ENCODE peak calls at places on chromosomes 16 and 17, in six cellular contexts. One of them, this sample, is unnamed.

GRCh38 chr17:28747046-28747691 is 3.4 kb downstream of the TRAF4 start:
- DNase-seq in stomach: peak
- DNase-seq in lung: peak
- DNase-seq in progenitor cell of endocrine pancreas: no peak
- DNase-seq in IMR-90: no peak
- DNase-seq in mesothelial cell of epicardium: no peak
- DNase-seq in this sample: no peak

GRCh38 chr16:30521873-30522641 is 4.3 kb downstream of the ZNF768 start:
- DNase-seq in stomach: no peak
- DNase-seq in lung: no peak
- DNase-seq in progenitor cell of endocrine pancreas: no peak
- DNase-seq in IMR-90: no peak
- DNase-seq in mesothelial cell of epicardium: no peak
- DNase-seq in this sample: no peak

GRCh38 chr17:7884581-7885356 is 3.8 kb upstream of the CHD3 start:
- DNase-seq in stomach: peak
- DNase-seq in lung: no peak
- DNase-seq in progenitor cell of endocrine pancreas: no peak
- DNase-seq in IMR-90: no peak
- DNase-seq in mesothelial cell of epicardium: no peak
- DNase-seq in this sample: no peak

GRCh38 chr17:31318298-31319190 is 2.9 kb downstream of the EVI2A start:
- DNase-seq in stomach: peak
- DNase-seq in lung: peak
- DNase-seq in progenitor cell of endocrine pancreas: no peak
- DNase-seq in IMR-90: peak
- DNase-seq in mesothelial cell of epicardium: no peak
- DNase-seq in this sample: peak

GRCh38 chr16:20241321-20241720 is 86.0 kb downstream of the GP2 start:
- DNase-seq in stomach: no peak
- DNase-seq in lung: no peak
- DNase-seq in progenitor cell of endocrine pancreas: no peak
- DNase-seq in IMR-90: no peak
- DNase-seq in mesothelial cell of epicardium: no peak
- DNase-seq in this sample: no peak

GRCh38 chr17:81033535-81034167 is 1.3 kb upstream of the BAIAP2 start:
- DNase-seq in stomach: no peak
- DNase-seq in lung: no peak
- DNase-seq in progenitor cell of endocrine pancreas: no peak
- DNase-seq in IMR-90: no peak
- DNase-seq in mesothelial cell of epicardium: no peak
- DNase-seq in this sample: no peak

GRCh38 chr17:44672479-44673093 is 16.3 kb downstream of the MEIOC start:
- DNase-seq in stomach: no peak
- DNase-seq in lung: no peak
- DNase-seq in progenitor cell of endocrine pancreas: no peak
- DNase-seq in IMR-90: peak
- DNase-seq in mesothelial cell of epicardium: no peak
- DNase-seq in this sample: no peak

GRCh38 chr16:22685162-22685830 is 128.7 kb upstream of the HS3ST2 start:
- DNase-seq in stomach: no peak
- DNase-seq in lung: peak
- DNase-seq in progenitor cell of endocrine pancreas: no peak
- DNase-seq in IMR-90: no peak
- DNase-seq in mesothelial cell of epicardium: no peak
- DNase-seq in this sample: no peak

GRCh38 chr16:59259074-59259963 is 525.2 kb upstream of the GOT2 start:
- DNase-seq in stomach: no peak
- DNase-seq in lung: no peak
- DNase-seq in progenitor cell of endocrine pancreas: no peak
- DNase-seq in IMR-90: no peak
- DNase-seq in mesothelial cell of epicardium: no peak
- DNase-seq in this sample: no peak

GRCh38 chr17:37502009-37502936 is 12.6 kb downstream of the DUSP14 start:
- DNase-seq in stomach: no peak
- DNase-seq in lung: no peak
- DNase-seq in progenitor cell of endocrine pancreas: no peak
- DNase-seq in IMR-90: no peak
- DNase-seq in mesothelial cell of epicardium: no peak
- DNase-seq in this sample: no peak

GRCh38 chr17:43211480-43212402 is at the start of gene TMEM106A:
- DNase-seq in stomach: peak
- DNase-seq in lung: peak
- DNase-seq in progenitor cell of endocrine pancreas: peak
- DNase-seq in IMR-90: peak
- DNase-seq in mesothelial cell of epicardium: peak
- DNase-seq in this sample: peak

GRCh38 chr16:17377360-17378324 is 93.1 kb downstream of the XYLT1 start:
- DNase-seq in stomach: no peak
- DNase-seq in lung: no peak
- DNase-seq in progenitor cell of endocrine pancreas: no peak
- DNase-seq in IMR-90: no peak
- DNase-seq in mesothelial cell of epicardium: no peak
- DNase-seq in this sample: no peak

GRCh38 chr17:82204831-82205719 is 7.6 kb downstream of the CCDC57 start:
- DNase-seq in stomach: no peak
- DNase-seq in lung: no peak
- DNase-seq in progenitor cell of endocrine pancreas: no peak
- DNase-seq in IMR-90: peak
- DNase-seq in mesothelial cell of epicardium: no peak
- DNase-seq in this sample: no peak

GRCh38 chr17:42311240-42312034 is 23.1 kb downstream of the STAT5A start:
- DNase-seq in stomach: peak
- DNase-seq in lung: peak
- DNase-seq in progenitor cell of endocrine pancreas: no peak
- DNase-seq in IMR-90: peak
- DNase-seq in mesothelial cell of epicardium: peak
- DNase-seq in this sample: peak

GRCh38 chr17:73785466-73785865 is 141.2 kb upstream of the SDK2 start:
- DNase-seq in stomach: no peak
- DNase-seq in lung: no peak
- DNase-seq in progenitor cell of endocrine pancreas: no peak
- DNase-seq in IMR-90: no peak
- DNase-seq in mesothelial cell of epicardium: no peak
- DNase-seq in this sample: no peak

GRCh38 chr16:87895641-87896141 is 26.4 kb upstream of the SLC7A5 start:
- DNase-seq in stomach: peak
- DNase-seq in lung: no peak
- DNase-seq in progenitor cell of endocrine pancreas: no peak
- DNase-seq in IMR-90: peak
- DNase-seq in mesothelial cell of epicardium: no peak
- DNase-seq in this sample: no peak

GRCh38 chr16:23948949-23949392 is 113.2 kb downstream of the PRKCB start:
- DNase-seq in stomach: peak
- DNase-seq in lung: no peak
- DNase-seq in progenitor cell of endocrine pancreas: no peak
- DNase-seq in IMR-90: no peak
- DNase-seq in mesothelial cell of epicardium: no peak
- DNase-seq in this sample: no peak

GRCh38 chr17:77427471-77427991 is 286.8 kb downstream of the SEC14L1 start:
- DNase-seq in stomach: no peak
- DNase-seq in lung: no peak
- DNase-seq in progenitor cell of endocrine pancreas: no peak
- DNase-seq in IMR-90: peak
- DNase-seq in mesothelial cell of epicardium: no peak
- DNase-seq in this sample: no peak

GRCh38 chr16:30149250-30149885 is 26.3 kb upstream of the MAPK3 start:
- DNase-seq in stomach: no peak
- DNase-seq in lung: no peak
- DNase-seq in progenitor cell of endocrine pancreas: no peak
- DNase-seq in IMR-90: no peak
- DNase-seq in mesothelial cell of epicardium: no peak
- DNase-seq in this sample: no peak

GRCh38 chr17:36188891-36189306 is 7.7 kb downstream of the CCL3L1 start:
- DNase-seq in stomach: no peak
- DNase-seq in lung: no peak
- DNase-seq in progenitor cell of endocrine pancreas: no peak
- DNase-seq in IMR-90: no peak
- DNase-seq in mesothelial cell of epicardium: no peak
- DNase-seq in this sample: no peak

GRCh38 chr16:52547834-52548215 is 882 bp upstream of the TOX3 start:
- DNase-seq in stomach: no peak
- DNase-seq in lung: no peak
- DNase-seq in progenitor cell of endocrine pancreas: no peak
- DNase-seq in IMR-90: no peak
- DNase-seq in mesothelial cell of epicardium: no peak
- DNase-seq in this sample: no peak

GRCh38 chr17:45291170-45291805 is 25.5 kb downstream of the MAP3K14 start:
- DNase-seq in stomach: no peak
- DNase-seq in lung: no peak
- DNase-seq in progenitor cell of endocrine pancreas: no peak
- DNase-seq in IMR-90: no peak
- DNase-seq in mesothelial cell of epicardium: no peak
- DNase-seq in this sample: no peak

GRCh38 chr17:15973834-15974233 is 25.7 kb downstream of the ZSWIM7 start:
- DNase-seq in stomach: no peak
- DNase-seq in lung: no peak
- DNase-seq in progenitor cell of endocrine pancreas: no peak
- DNase-seq in IMR-90: no peak
- DNase-seq in mesothelial cell of epicardium: no peak
- DNase-seq in this sample: no peak

GRCh38 chr16:87834668-87835473 is 34.4 kb downstream of the SLC7A5 start:
- DNase-seq in stomach: no peak
- DNase-seq in lung: no peak
- DNase-seq in progenitor cell of endocrine pancreas: no peak
- DNase-seq in IMR-90: peak
- DNase-seq in mesothelial cell of epicardium: peak
- DNase-seq in this sample: no peak

GRCh38 chr17:59899099-59899498 is 6.2 kb downstream of the RPS6KB1 start:
- DNase-seq in stomach: no peak
- DNase-seq in lung: no peak
- DNase-seq in progenitor cell of endocrine pancreas: no peak
- DNase-seq in IMR-90: no peak
- DNase-seq in mesothelial cell of epicardium: no peak
- DNase-seq in this sample: no peak
- TF ChIP-seq CTCF in stomach: peak
- TF ChIP-seq CTCF in lung: no peak
- TF ChIP-seq CTCF in progenitor cell of endocrine pancreas: no peak
- TF ChIP-seq CTCF in IMR-90: no peak
- TF ChIP-seq CTCF in mesothelial cell of epicardium: no peak
- TF ChIP-seq CTCF in this sample: peak

DNA sequence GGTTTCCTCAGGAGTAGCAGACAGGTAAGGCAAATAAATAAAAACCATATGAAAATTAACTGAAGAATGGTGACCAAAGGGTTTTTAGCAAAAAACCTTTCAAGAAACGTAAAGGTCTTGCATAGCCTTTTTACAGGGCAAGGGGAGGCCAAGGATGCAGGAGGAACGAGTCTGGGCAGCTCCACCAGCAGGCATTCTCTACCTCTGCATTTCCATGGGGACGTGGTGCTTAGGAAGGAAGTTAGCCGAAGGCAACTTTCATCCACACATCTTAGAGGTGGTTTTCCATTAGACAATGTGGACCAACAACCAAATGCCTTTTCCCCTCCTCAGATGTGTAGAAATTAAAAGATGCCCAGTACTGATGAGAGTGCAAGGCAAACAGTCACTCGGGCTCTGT is 20.7 kb downstream of the TOM1L2 start:
- DNase-seq in stomach: no peak
- DNase-seq in lung: no peak
- DNase-seq in progenitor cell of endocrine pancreas: no peak
- DNase-seq in IMR-90: no peak
- DNase-seq in mesothelial cell of epicardium: no peak
- DNase-seq in this sample: no peak
- TF ChIP-seq CTCF in stomach: no peak
- TF ChIP-seq CTCF in lung: no peak
- TF ChIP-seq CTCF in progenitor cell of endocrine pancreas: no peak
- TF ChIP-seq CTCF in IMR-90: no peak
- TF ChIP-seq CTCF in mesothelial cell of epicardium: no peak
- TF ChIP-seq CTCF in this sample: no peak

GRCh38 chr16:90019543-90020259 is 445 bp upstream of the DBNDD1 start:
- DNase-seq in stomach: peak
- DNase-seq in lung: no peak
- DNase-seq in progenitor cell of endocrine pancreas: peak
- DNase-seq in IMR-90: peak
- DNase-seq in mesothelial cell of epicardium: peak
- DNase-seq in this sample: no peak
- TF ChIP-seq CTCF in stomach: no peak
- TF ChIP-seq CTCF in lung: no peak
- TF ChIP-seq CTCF in progenitor cell of endocrine pancreas: peak
- TF ChIP-seq CTCF in IMR-90: peak
- TF ChIP-seq CTCF in mesothelial cell of epicardium: peak
- TF ChIP-seq CTCF in this sample: no peak

DNA sequence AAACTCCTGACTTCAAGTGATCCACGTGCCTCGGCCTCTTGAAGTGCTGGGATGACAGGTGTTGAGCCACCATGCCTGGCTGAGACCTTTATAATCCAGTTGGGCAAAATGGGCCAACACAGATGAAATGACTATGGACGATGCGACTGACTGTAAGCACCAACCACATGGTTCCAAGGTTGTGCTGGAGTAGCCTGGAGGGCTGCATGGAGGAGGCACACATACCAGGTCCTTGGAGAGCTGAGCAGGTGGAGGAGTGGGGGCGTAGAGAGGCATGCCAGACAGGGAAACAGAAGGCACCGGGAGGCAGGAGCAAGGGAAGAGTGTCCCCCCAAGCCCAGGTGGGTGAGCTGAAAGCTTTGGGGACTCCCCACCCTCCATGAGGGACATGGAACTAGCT is 85.2 kb downstream of the ABR start:
- DNase-seq in stomach: no peak
- DNase-seq in lung: no peak
- DNase-seq in progenitor cell of endocrine pancreas: no peak
- DNase-seq in IMR-90: no peak
- DNase-seq in mesothelial cell of epicardium: no peak
- DNase-seq in this sample: no peak
- TF ChIP-seq CTCF in stomach: no peak
- TF ChIP-seq CTCF in lung: no peak
- TF ChIP-seq CTCF in progenitor cell of endocrine pancreas: no peak
- TF ChIP-seq CTCF in IMR-90: no peak
- TF ChIP-seq CTCF in mesothelial cell of epicardium: no peak
- TF ChIP-seq CTCF in this sample: no peak

This sample was measured in AG09319.